ENCODE peak calls at places on chromosomes 12 and 14, in seven cellular contexts. B is uterus, K is tibial nerve, P is NT2/D1, V is spleen, O is prostate gland, E is heart right ventricle. T is an unnamed sample.

GRCh38 chr12:132474237-132474741 is 15.7 kb upstream of the FBRSL1 start:
- DNase-seq in E (no peak), P (no peak), O (no peak), B (no peak), V (peak; percentile 91), K (no peak), T (no peak)

GRCh38 chr14:63214417-63215196 is 10.4 kb downstream of the RHOJ start:
- DNase-seq in B (no peak), O (no peak), E (no peak), V (no peak), K (no peak), P (no peak), T (no peak)

GRCh38 chr12:65274873-65275272 is 3.6 kb upstream of the MSRB3 start:
- DNase-seq in P (no peak), V (no peak), E (no peak), B (no peak), K (no peak), O (no peak), T (no peak)

GRCh38 chr12:108461071-108461670 is 53.9 kb upstream of the FICD start:
- DNase-seq in E (no peak), P (no peak), O (no peak), V (no peak), B (no peak), K (no peak), T (no peak)

GRCh38 chr14:99982449-99983250 is 82.6 kb upstream of the EVL start:
- DNase-seq in K (peak; percentile 22), B (peak; percentile 58), V (no peak), O (peak; percentile 51), E (no peak), P (peak; percentile 39), T (no peak)

GRCh38 chr12:18723752-18724151 is 14.1 kb downstream of the PLCZ1 start:
- DNase-seq in K (no peak), E (no peak), B (no peak), V (no peak), O (peak; percentile 19), P (no peak), T (no peak)

GRCh38 chr12:59500335-59500734 is 95.5 kb upstream of the SLC16A7 start:
- DNase-seq in E (no peak), B (no peak), K (no peak), P (peak; percentile 9), O (no peak), V (no peak), T (no peak)

GRCh38 chr12:58966939-58967338 is 46.6 kb upstream of the LRIG3 start:
- DNase-seq in E (no peak), P (no peak), K (no peak), V (no peak), B (no peak), O (no peak), T (no peak)

GRCh38 chr14:67187826-67188225 is 1.4 kb upstream of the GARIN2 start:
- DNase-seq in P (no peak), V (no peak), O (no peak), E (no peak), B (no peak), K (no peak), T (peak; percentile 89)

DNA sequence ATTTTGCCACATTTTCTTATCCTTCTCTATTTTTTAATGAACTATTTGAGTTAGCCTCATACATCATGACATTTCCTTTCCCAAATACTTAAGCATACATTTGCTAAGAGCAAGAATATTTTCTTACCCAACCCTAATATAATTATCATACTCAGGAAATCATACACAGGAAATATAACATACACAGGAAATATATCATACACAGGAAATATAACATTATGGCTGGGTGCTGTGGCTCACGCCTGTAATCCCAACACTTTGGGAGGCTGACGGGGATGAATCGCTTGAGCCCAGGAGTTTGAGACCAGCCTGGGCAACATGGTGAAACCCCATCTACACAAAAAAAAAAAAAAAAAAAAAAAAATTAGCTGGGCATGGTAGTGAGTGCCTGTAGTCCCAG is 4.9 kb downstream of the NCKAP1L start:
- DNase-seq in E (no peak), P (no peak), O (no peak), B (no peak), V (no peak), K (no peak), T (no peak)
- H3K4me1 ChIP-seq in E (no peaks in the 10 kb centered on the region), P (no peaks in the 10 kb centered on the region), O (no peaks in the 10 kb centered on the region), B (no peaks in the 10 kb centered on the region), V (peaks cover 63% of the 10 kb centered on the region), K (no peaks in the 10 kb centered on the region), T (no peaks in the 10 kb centered on the region)

DNA sequence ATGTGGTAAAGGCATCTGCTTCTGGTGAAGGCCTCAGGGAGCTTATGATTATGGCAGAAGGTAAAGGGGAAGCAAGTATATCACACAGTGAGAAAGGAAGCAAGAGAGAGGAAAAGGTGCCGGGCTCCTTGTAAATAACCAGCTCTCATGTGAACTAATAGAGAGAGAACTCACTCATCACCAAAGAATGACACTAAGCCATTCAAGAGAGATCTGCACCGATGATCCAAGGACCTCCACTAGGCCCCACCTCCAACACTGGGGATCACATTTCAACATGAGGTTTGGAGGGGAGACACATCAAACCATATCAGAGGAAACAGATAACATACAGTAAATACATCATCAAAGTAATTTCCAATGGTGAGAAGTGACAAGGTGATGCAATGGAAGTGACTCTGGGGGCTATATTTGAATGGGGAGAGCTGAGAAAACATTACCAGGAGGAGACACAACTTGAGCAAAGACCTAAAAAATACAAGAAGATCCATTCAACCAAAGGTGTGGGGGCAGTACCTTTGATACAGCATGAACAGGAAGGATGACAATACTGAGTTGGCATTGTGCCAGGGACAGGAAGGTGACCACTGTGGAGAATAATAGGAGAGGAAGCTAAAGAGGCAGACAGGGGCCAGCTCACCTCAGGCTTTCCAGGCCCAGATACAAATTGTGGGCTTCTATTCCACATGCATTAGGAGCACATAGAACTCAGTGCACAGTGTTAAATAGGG is 134.4 kb upstream of the GRIP1 start:
- DNase-seq in P (no peak), B (no peak), O (no peak), K (no peak), E (no peak), V (no peak), T (no peak)
- H3K4me1 ChIP-seq in P (no peaks in the 10 kb centered on the region), B (no peaks in the 10 kb centered on the region), O (no peaks in the 10 kb centered on the region), K (no peaks in the 10 kb centered on the region), E (no peaks in the 10 kb centered on the region), V (no peaks in the 10 kb centered on the region), T (no peaks in the 10 kb centered on the region)

GRCh38 chr12:57154804-57155434 is 7.5 kb upstream of the LRP1-AS start:
- DNase-seq in V (no peak), E (no peak), O (no peak), P (no peak), K (no peak), B (no peak), T (no peak)
- H3K4me1 ChIP-seq in V (peaks cover 73% of the 10 kb centered on the region), E (peaks cover 34% of the 10 kb centered on the region), O (peaks cover 4% of the 10 kb centered on the region), P (peaks cover 10% of the 10 kb centered on the region), K (peaks cover 91% of the 10 kb centered on the region), B (peaks cover 14% of the 10 kb centered on the region), T (peaks cover 15% of the 10 kb centered on the region)

GRCh38 chr12:48029811-48030650 is 25.8 kb upstream of the COL2A1 start:
- DNase-seq in P (no peak), K (no peak), O (no peak), E (no peak), B (no peak), V (no peak), T (no peak)
- H3K4me1 ChIP-seq in P (peaks cover 29% of the 10 kb centered on the region), K (no peaks in the 10 kb centered on the region), O (peaks cover 6% of the 10 kb centered on the region), E (no peaks in the 10 kb centered on the region), B (no peaks in the 10 kb centered on the region), V (no peaks in the 10 kb centered on the region), T (no peaks in the 10 kb centered on the region)

DNA sequence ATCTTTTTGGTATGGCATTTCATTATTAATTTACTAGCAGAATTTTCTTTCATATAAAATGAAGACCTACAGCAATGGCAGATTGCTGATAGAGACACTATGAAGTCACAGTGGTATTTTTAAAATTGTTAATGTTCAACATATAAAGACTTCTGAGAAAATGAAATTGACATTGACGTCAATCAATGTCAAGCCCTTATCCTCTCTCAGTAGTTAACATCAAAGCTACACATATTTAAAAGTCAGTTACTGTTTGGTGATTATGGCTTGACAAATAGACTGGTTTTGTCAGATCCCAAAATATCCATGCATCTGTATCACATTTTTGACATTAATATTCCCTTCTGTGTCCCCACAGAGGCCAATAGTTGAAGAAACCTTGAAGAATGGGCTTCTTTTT is 1069.1 kb upstream of the SEL1L start:
- DNase-seq in V (no peak), O (no peak), K (no peak), E (no peak), P (no peak), B (no peak), T (no peak)
- H3K4me1 ChIP-seq in V (no peaks in the 10 kb centered on the region), O (no peaks in the 10 kb centered on the region), K (no peaks in the 10 kb centered on the region), E (no peaks in the 10 kb centered on the region), P (no peaks in the 10 kb centered on the region), B (no peaks in the 10 kb centered on the region), T (no peaks in the 10 kb centered on the region)

DNA sequence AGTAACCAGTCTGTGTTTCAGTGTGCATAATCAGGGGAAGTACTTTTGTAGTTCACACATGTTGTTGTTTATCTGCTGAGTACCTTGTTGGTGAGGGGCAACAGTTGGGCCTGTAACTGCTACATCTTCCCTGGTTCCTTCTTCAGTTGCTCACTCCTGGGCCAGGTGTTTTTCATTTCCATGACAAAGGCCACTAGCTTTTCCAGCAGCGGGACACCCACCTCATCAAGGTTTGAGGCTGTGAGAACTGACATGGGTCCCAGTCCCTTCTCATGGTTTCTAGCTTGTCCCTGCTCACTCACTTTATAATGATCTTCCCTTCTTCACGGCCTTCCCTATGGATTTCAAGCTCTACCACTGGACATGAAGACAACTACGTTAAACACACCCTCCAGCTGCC is 1.5 kb upstream of the NOXRED1 start:
- DNase-seq in B (no peak), P (no peak), O (no peak), K (no peak), V (no peak), E (no peak), T (no peak)
- H3K4me1 ChIP-seq in B (no peaks in the 10 kb centered on the region), P (no peaks in the 10 kb centered on the region), O (no peaks in the 10 kb centered on the region), K (no peaks in the 10 kb centered on the region), V (no peaks in the 10 kb centered on the region), E (no peaks in the 10 kb centered on the region), T (no peaks in the 10 kb centered on the region)

GRCh38 chr12:47878918-47879481 is 25.8 kb downstream of the VDR start:
- DNase-seq in B (no peak), P (no peak), O (no peak), E (no peak), K (no peak), V (no peak), T (no peak)
- H3K4me1 ChIP-seq in B (no peaks in the 10 kb centered on the region), P (peaks cover 4% of the 10 kb centered on the region), O (no peaks in the 10 kb centered on the region), E (no peaks in the 10 kb centered on the region), K (peaks cover 29% of the 10 kb centered on the region), V (peaks cover 28% of the 10 kb centered on the region), T (peaks cover 39% of the 10 kb centered on the region)

GRCh38 chr12:99390707-99391106 is 256.8 kb upstream of the GARIN6 start:
- DNase-seq in E (no peak), P (peak; percentile 18), K (no peak), B (no peak), O (no peak), V (no peak), T (no peak)
- H3K4me1 ChIP-seq in E (no peaks in the 10 kb centered on the region), P (no peaks in the 10 kb centered on the region), K (no peaks in the 10 kb centered on the region), B (no peaks in the 10 kb centered on the region), O (no peaks in the 10 kb centered on the region), V (no peaks in the 10 kb centered on the region), T (no peaks in the 10 kb centered on the region)